ENCODE peak calls at places on chromosomes 2 and 18, in eight cellular contexts. One of them, this sample, is unnamed.

GRCh38 chr2:70962885-70963878 is 15.2 kb upstream of the ANKRD53 start:
- DNase-seq in MCF 10A: no peak
- DNase-seq in NCI-H1105: no peak
- DNase-seq in heart left ventricle: peak; percentile 2
- DNase-seq in activated naive CD4-positive, alpha-beta T cell: no peak
- DNase-seq in GM12865: no peak
- DNase-seq in CD4-positive, alpha-beta T cell: no peak
- DNase-seq in HFF-Myc: no peak
- DNase-seq in this sample: no peak

GRCh38 chr2:38499921-38500634 is 102.7 kb downstream of the HNRNPLL start:
- DNase-seq in GM12865: no peak
- DNase-seq in activated naive CD4-positive, alpha-beta T cell: no peak
- DNase-seq in CD4-positive, alpha-beta T cell: no peak
- DNase-seq in HFF-Myc: no peak
- DNase-seq in heart left ventricle: no peak
- DNase-seq in MCF 10A: no peak
- DNase-seq in NCI-H1105: no peak
- DNase-seq in this sample: no peak

GRCh38 chr2:23427350-23427749 is 42.4 kb downstream of the KLHL29 start:
- DNase-seq in CD4-positive, alpha-beta T cell: no peak
- DNase-seq in MCF 10A: no peak
- DNase-seq in activated naive CD4-positive, alpha-beta T cell: no peak
- DNase-seq in NCI-H1105: no peak
- DNase-seq in HFF-Myc: no peak
- DNase-seq in heart left ventricle: no peak
- DNase-seq in GM12865: no peak
- DNase-seq in this sample: no peak

GRCh38 chr2:2806711-2807110 is 475.6 kb upstream of the MYT1L start:
- DNase-seq in MCF 10A: no peak
- DNase-seq in NCI-H1105: no peak
- DNase-seq in heart left ventricle: no peak
- DNase-seq in HFF-Myc: no peak
- DNase-seq in GM12865: no peak
- DNase-seq in activated naive CD4-positive, alpha-beta T cell: no peak
- DNase-seq in CD4-positive, alpha-beta T cell: no peak
- DNase-seq in this sample: no peak

GRCh38 chr18:68215931-68216330 is 499.0 kb downstream of the TMX3 start:
- DNase-seq in GM12865: no peak
- DNase-seq in activated naive CD4-positive, alpha-beta T cell: no peak
- DNase-seq in HFF-Myc: no peak
- DNase-seq in CD4-positive, alpha-beta T cell: no peak
- DNase-seq in NCI-H1105: no peak
- DNase-seq in MCF 10A: peak; percentile 60
- DNase-seq in heart left ventricle: no peak
- DNase-seq in this sample: no peak

GRCh38 chr18:48680871-48681270 is 142.0 kb downstream of the CTIF start:
- DNase-seq in MCF 10A: no peak
- DNase-seq in NCI-H1105: no peak
- DNase-seq in CD4-positive, alpha-beta T cell: no peak
- DNase-seq in activated naive CD4-positive, alpha-beta T cell: no peak
- DNase-seq in GM12865: no peak
- DNase-seq in HFF-Myc: no peak
- DNase-seq in heart left ventricle: peak; percentile 92
- DNase-seq in this sample: no peak

GRCh38 chr2:231133365-231134114 is 8.7 kb upstream of the HTR2B start:
- DNase-seq in MCF 10A: peak; percentile 55
- DNase-seq in HFF-Myc: no peak
- DNase-seq in CD4-positive, alpha-beta T cell: no peak
- DNase-seq in activated naive CD4-positive, alpha-beta T cell: no peak
- DNase-seq in NCI-H1105: no peak
- DNase-seq in heart left ventricle: no peak
- DNase-seq in GM12865: no peak
- DNase-seq in this sample: no peak

GRCh38 chr2:85593023-85593422 is 2.5 kb upstream of the RNF181 start:
- DNase-seq in NCI-H1105: no peak
- DNase-seq in activated naive CD4-positive, alpha-beta T cell: no peak
- DNase-seq in GM12865: no peak
- DNase-seq in HFF-Myc: no peak
- DNase-seq in MCF 10A: no peak
- DNase-seq in heart left ventricle: no peak
- DNase-seq in CD4-positive, alpha-beta T cell: no peak
- DNase-seq in this sample: no peak

GRCh38 chr2:31428001-31428418 is 13.5 kb upstream of the XDH start:
- DNase-seq in GM12865: peak; percentile 6
- DNase-seq in activated naive CD4-positive, alpha-beta T cell: no peak
- DNase-seq in MCF 10A: peak; percentile 73
- DNase-seq in HFF-Myc: no peak
- DNase-seq in heart left ventricle: no peak
- DNase-seq in NCI-H1105: no peak
- DNase-seq in CD4-positive, alpha-beta T cell: no peak
- DNase-seq in this sample: no peak

GRCh38 chr2:136378712-136379595 is 261.0 kb upstream of the CXCR4 start:
- DNase-seq in NCI-H1105: peak; percentile 61
- DNase-seq in GM12865: peak; percentile 83
- DNase-seq in MCF 10A: peak; percentile 58
- DNase-seq in CD4-positive, alpha-beta T cell: peak; percentile 77
- DNase-seq in activated naive CD4-positive, alpha-beta T cell: peak; percentile 49
- DNase-seq in heart left ventricle: peak; percentile 33
- DNase-seq in HFF-Myc: peak; percentile 16
- DNase-seq in this sample: peak; percentile 91

GRCh38 chr2:38509322-38509946 is 93.3 kb downstream of the HNRNPLL start:
- DNase-seq in NCI-H1105: no peak
- DNase-seq in HFF-Myc: peak; percentile 76
- DNase-seq in GM12865: no peak
- DNase-seq in heart left ventricle: no peak
- DNase-seq in activated naive CD4-positive, alpha-beta T cell: no peak
- DNase-seq in CD4-positive, alpha-beta T cell: no peak
- DNase-seq in MCF 10A: peak; percentile 77
- DNase-seq in this sample: no peak

GRCh38 chr18:36848609-36849008 is 19.7 kb downstream of the KIAA1328 start:
- DNase-seq in CD4-positive, alpha-beta T cell: no peak
- DNase-seq in GM12865: no peak
- DNase-seq in HFF-Myc: no peak
- DNase-seq in MCF 10A: no peak
- DNase-seq in activated naive CD4-positive, alpha-beta T cell: no peak
- DNase-seq in NCI-H1105: no peak
- DNase-seq in heart left ventricle: no peak
- DNase-seq in this sample: no peak

GRCh38 chr2:70793450-70793849 is 3.0 kb upstream of the FIGLA start:
- DNase-seq in MCF 10A: no peak
- DNase-seq in NCI-H1105: no peak
- DNase-seq in heart left ventricle: no peak
- DNase-seq in GM12865: no peak
- DNase-seq in activated naive CD4-positive, alpha-beta T cell: no peak
- DNase-seq in HFF-Myc: no peak
- DNase-seq in CD4-positive, alpha-beta T cell: no peak
- DNase-seq in this sample: no peak

GRCh38 chr2:187799601-187800000 is 245.4 kb upstream of the TFPI start:
- DNase-seq in NCI-H1105: no peak
- DNase-seq in HFF-Myc: no peak
- DNase-seq in CD4-positive, alpha-beta T cell: no peak
- DNase-seq in GM12865: no peak
- DNase-seq in MCF 10A: no peak
- DNase-seq in activated naive CD4-positive, alpha-beta T cell: no peak
- DNase-seq in heart left ventricle: no peak
- DNase-seq in this sample: no peak

GRCh38 chr2:44168684-44169154 is at the start of gene PPM1B:
- DNase-seq in HFF-Myc: no peak
- DNase-seq in activated naive CD4-positive, alpha-beta T cell: peak; percentile 99
- DNase-seq in NCI-H1105: no peak
- DNase-seq in CD4-positive, alpha-beta T cell: peak; percentile 99
- DNase-seq in heart left ventricle: no peak
- DNase-seq in MCF 10A: no peak
- DNase-seq in GM12865: no peak
- DNase-seq in this sample: no peak

GRCh38 chr2:227106845-227107759 is 56.9 kb downstream of the COL4A4 start:
- DNase-seq in HFF-Myc: peak; percentile 27
- DNase-seq in NCI-H1105: peak; percentile 12
- DNase-seq in GM12865: peak; percentile 52
- DNase-seq in CD4-positive, alpha-beta T cell: peak; percentile 19
- DNase-seq in activated naive CD4-positive, alpha-beta T cell: no peak
- DNase-seq in MCF 10A: peak; percentile 81
- DNase-seq in heart left ventricle: peak; percentile 22
- DNase-seq in this sample: peak; percentile 66

GRCh38 chr2:171149986-171150693 is 10.6 kb downstream of the TLK1 start:
- DNase-seq in CD4-positive, alpha-beta T cell: no peak
- DNase-seq in activated naive CD4-positive, alpha-beta T cell: no peak
- DNase-seq in HFF-Myc: no peak
- DNase-seq in GM12865: no peak
- DNase-seq in MCF 10A: no peak
- DNase-seq in NCI-H1105: no peak
- DNase-seq in heart left ventricle: no peak
- DNase-seq in this sample: no peak

GRCh38 chr2:108257757-108258331 is 18.1 kb downstream of the SULT1C3 start:
- DNase-seq in activated naive CD4-positive, alpha-beta T cell: no peak
- DNase-seq in GM12865: no peak
- DNase-seq in CD4-positive, alpha-beta T cell: no peak
- DNase-seq in HFF-Myc: no peak
- DNase-seq in heart left ventricle: no peak
- DNase-seq in NCI-H1105: no peak
- DNase-seq in MCF 10A: no peak
- DNase-seq in this sample: no peak

GRCh38 chr2:172047486-172048194 is 37.7 kb upstream of the DLX1 start:
- DNase-seq in GM12865: no peak
- DNase-seq in MCF 10A: no peak
- DNase-seq in CD4-positive, alpha-beta T cell: no peak
- DNase-seq in HFF-Myc: no peak
- DNase-seq in NCI-H1105: no peak
- DNase-seq in activated naive CD4-positive, alpha-beta T cell: no peak
- DNase-seq in heart left ventricle: no peak
- DNase-seq in this sample: no peak

GRCh38 chr2:25098056-25098455 is 56.2 kb downstream of the EFR3B start:
- DNase-seq in MCF 10A: no peak
- DNase-seq in GM12865: no peak
- DNase-seq in CD4-positive, alpha-beta T cell: no peak
- DNase-seq in HFF-Myc: no peak
- DNase-seq in activated naive CD4-positive, alpha-beta T cell: no peak
- DNase-seq in NCI-H1105: no peak
- DNase-seq in heart left ventricle: no peak
- DNase-seq in this sample: no peak

GRCh38 chr18:32831781-32832180 is 59.0 kb upstream of the KLHL14 start:
- DNase-seq in GM12865: no peak
- DNase-seq in activated naive CD4-positive, alpha-beta T cell: no peak
- DNase-seq in HFF-Myc: no peak
- DNase-seq in MCF 10A: no peak
- DNase-seq in CD4-positive, alpha-beta T cell: no peak
- DNase-seq in NCI-H1105: no peak
- DNase-seq in heart left ventricle: no peak
- DNase-seq in this sample: no peak

GRCh38 chr2:152623775-152624174 is 93.5 kb downstream of the PRPF40A start:
- DNase-seq in heart left ventricle: no peak
- DNase-seq in CD4-positive, alpha-beta T cell: no peak
- DNase-seq in HFF-Myc: no peak
- DNase-seq in GM12865: no peak
- DNase-seq in activated naive CD4-positive, alpha-beta T cell: no peak
- DNase-seq in NCI-H1105: no peak
- DNase-seq in MCF 10A: no peak
- DNase-seq in this sample: no peak

GRCh38 chr2:182866461-182867369 is at the start of gene FRZB:
- DNase-seq in NCI-H1105: peak; percentile 36
- DNase-seq in heart left ventricle: peak; percentile 76
- DNase-seq in CD4-positive, alpha-beta T cell: no peak
- DNase-seq in HFF-Myc: no peak
- DNase-seq in activated naive CD4-positive, alpha-beta T cell: no peak
- DNase-seq in MCF 10A: no peak
- DNase-seq in GM12865: no peak
- DNase-seq in this sample: no peak

GRCh38 chr2:218733615-218734021 is 23.0 kb downstream of the TTLL4 start:
- DNase-seq in NCI-H1105: no peak
- DNase-seq in activated naive CD4-positive, alpha-beta T cell: no peak
- DNase-seq in GM12865: peak; percentile 72
- DNase-seq in HFF-Myc: no peak
- DNase-seq in CD4-positive, alpha-beta T cell: no peak
- DNase-seq in MCF 10A: peak; percentile 91
- DNase-seq in heart left ventricle: no peak
- DNase-seq in this sample: no peak

GRCh38 chr2:75600418-75601088 is 39.8 kb upstream of the EVA1A start:
- DNase-seq in CD4-positive, alpha-beta T cell: no peak
- DNase-seq in heart left ventricle: no peak
- DNase-seq in HFF-Myc: no peak
- DNase-seq in GM12865: no peak
- DNase-seq in NCI-H1105: no peak
- DNase-seq in MCF 10A: no peak
- DNase-seq in activated naive CD4-positive, alpha-beta T cell: no peak
- DNase-seq in this sample: no peak

GRCh38 chr18:4453712-4454547 is 1.2 kb downstream of the DLGAP1 start:
- DNase-seq in HFF-Myc: no peak
- DNase-seq in NCI-H1105: no peak
- DNase-seq in CD4-positive, alpha-beta T cell: no peak
- DNase-seq in activated naive CD4-positive, alpha-beta T cell: no peak
- DNase-seq in MCF 10A: no peak
- DNase-seq in heart left ventricle: no peak
- DNase-seq in GM12865: no peak
- DNase-seq in this sample: no peak

GRCh38 chr2:95077893-95078603 is 43.6 kb downstream of the MRPS5 start:
- DNase-seq in GM12865: no peak
- DNase-seq in heart left ventricle: no peak
- DNase-seq in activated naive CD4-positive, alpha-beta T cell: no peak
- DNase-seq in CD4-positive, alpha-beta T cell: no peak
- DNase-seq in HFF-Myc: no peak
- DNase-seq in MCF 10A: no peak
- DNase-seq in NCI-H1105: no peak
- DNase-seq in this sample: no peak

GRCh38 chr2:21800356-21800755 is 676.6 kb downstream of the TDRD15 start:
- DNase-seq in heart left ventricle: no peak
- DNase-seq in CD4-positive, alpha-beta T cell: no peak
- DNase-seq in activated naive CD4-positive, alpha-beta T cell: no peak
- DNase-seq in HFF-Myc: no peak
- DNase-seq in NCI-H1105: no peak
- DNase-seq in MCF 10A: peak; percentile 12
- DNase-seq in GM12865: no peak
- DNase-seq in this sample: no peak

GRCh38 chr2:45653584-45653983 is 2.1 kb downstream of the PRKCE start:
- DNase-seq in HFF-Myc: no peak
- DNase-seq in NCI-H1105: no peak
- DNase-seq in activated naive CD4-positive, alpha-beta T cell: no peak
- DNase-seq in GM12865: no peak
- DNase-seq in CD4-positive, alpha-beta T cell: no peak
- DNase-seq in heart left ventricle: no peak
- DNase-seq in MCF 10A: no peak
- DNase-seq in this sample: peak; percentile 27

GRCh38 chr2:18619091-18619490 is 29.7 kb upstream of the NT5C1B start:
- DNase-seq in CD4-positive, alpha-beta T cell: no peak
- DNase-seq in HFF-Myc: no peak
- DNase-seq in activated naive CD4-positive, alpha-beta T cell: no peak
- DNase-seq in GM12865: no peak
- DNase-seq in heart left ventricle: no peak
- DNase-seq in NCI-H1105: no peak
- DNase-seq in MCF 10A: no peak
- DNase-seq in this sample: no peak

GRCh38 chr18:26746284-26747130 is 119.0 kb downstream of the AQP4 start:
- DNase-seq in NCI-H1105: no peak
- DNase-seq in CD4-positive, alpha-beta T cell: no peak
- DNase-seq in MCF 10A: peak; percentile 69
- DNase-seq in heart left ventricle: no peak
- DNase-seq in activated naive CD4-positive, alpha-beta T cell: no peak
- DNase-seq in GM12865: no peak
- DNase-seq in HFF-Myc: no peak
- DNase-seq in this sample: no peak

GRCh38 chr18:79222790-79223189 is 153.6 kb downstream of the ATP9B start:
- DNase-seq in NCI-H1105: no peak
- DNase-seq in heart left ventricle: no peak
- DNase-seq in GM12865: no peak
- DNase-seq in CD4-positive, alpha-beta T cell: no peak
- DNase-seq in MCF 10A: no peak
- DNase-seq in activated naive CD4-positive, alpha-beta T cell: no peak
- DNase-seq in HFF-Myc: no peak
- DNase-seq in this sample: no peak